ENCODE peak calls at places on chromosomes 1 and 21, in eight cellular contexts. One of them, this sample, is unnamed.

GRCh38 chr1:27145934-27146354 is 9.0 kb downstream of the SLC9A1 start:
- DNase-seq in fibroblast of lung: peak; percentile 93
- DNase-seq in endothelial cell of umbilical vein: no peak
- DNase-seq in heart right ventricle: no peak
- DNase-seq in body of pancreas: no peak
- DNase-seq in heart left ventricle: no peak
- DNase-seq in astrocyte: peak; percentile 90
- DNase-seq in upper lobe of right lung: no peak
- DNase-seq in this sample: no peak

GRCh38 chr1:171506525-171507304 is 21.4 kb downstream of the PRRC2C start:
- DNase-seq in fibroblast of lung: peak; percentile 36
- DNase-seq in endothelial cell of umbilical vein: peak; percentile 41
- DNase-seq in heart right ventricle: no peak
- DNase-seq in body of pancreas: no peak
- DNase-seq in heart left ventricle: no peak
- DNase-seq in astrocyte: peak; percentile 30
- DNase-seq in upper lobe of right lung: no peak
- DNase-seq in this sample: no peak

GRCh38 chr1:100387209-100387608 is 34.9 kb downstream of the CDC14A start:
- DNase-seq in fibroblast of lung: peak; percentile 72
- DNase-seq in endothelial cell of umbilical vein: peak; percentile 52
- DNase-seq in heart right ventricle: peak; percentile 17
- DNase-seq in body of pancreas: no peak
- DNase-seq in heart left ventricle: no peak
- DNase-seq in astrocyte: peak; percentile 59
- DNase-seq in upper lobe of right lung: no peak
- DNase-seq in this sample: no peak

GRCh38 chr1:6128276-6129081 is 51.6 kb downstream of the CHD5 start:
- DNase-seq in fibroblast of lung: no peak
- DNase-seq in endothelial cell of umbilical vein: no peak
- DNase-seq in heart right ventricle: no peak
- DNase-seq in body of pancreas: no peak
- DNase-seq in heart left ventricle: no peak
- DNase-seq in astrocyte: no peak
- DNase-seq in upper lobe of right lung: peak; percentile 65
- DNase-seq in this sample: no peak

GRCh38 chr1:2412773-2413494 is 570 bp upstream of the PEX10 start:
- DNase-seq in fibroblast of lung: peak; percentile 50
- DNase-seq in endothelial cell of umbilical vein: no peak
- DNase-seq in heart right ventricle: peak; percentile 34
- DNase-seq in body of pancreas: peak; percentile 30
- DNase-seq in heart left ventricle: peak; percentile 37
- DNase-seq in astrocyte: no peak
- DNase-seq in upper lobe of right lung: no peak
- DNase-seq in this sample: no peak

GRCh38 chr1:54798769-54799641 is 2.1 kb downstream of the TTC22 start:
- DNase-seq in fibroblast of lung: no peak
- DNase-seq in endothelial cell of umbilical vein: no peak
- DNase-seq in heart right ventricle: no peak
- DNase-seq in body of pancreas: peak; percentile 39
- DNase-seq in heart left ventricle: no peak
- DNase-seq in astrocyte: no peak
- DNase-seq in upper lobe of right lung: peak; percentile 72
- DNase-seq in this sample: no peak

GRCh38 chr1:9349331-9349851 is 56.7 kb downstream of the SPSB1 start:
- DNase-seq in fibroblast of lung: no peak
- DNase-seq in endothelial cell of umbilical vein: no peak
- DNase-seq in heart right ventricle: no peak
- DNase-seq in body of pancreas: no peak
- DNase-seq in heart left ventricle: no peak
- DNase-seq in astrocyte: no peak
- DNase-seq in upper lobe of right lung: no peak
- DNase-seq in this sample: no peak

GRCh38 chr1:236795757-236796719 is 946 bp downstream of the MTR start:
- DNase-seq in fibroblast of lung: peak; percentile 61
- DNase-seq in endothelial cell of umbilical vein: peak; percentile 64
- DNase-seq in heart right ventricle: peak; percentile 34
- DNase-seq in body of pancreas: peak; percentile 60
- DNase-seq in heart left ventricle: no peak
- DNase-seq in astrocyte: peak; percentile 54
- DNase-seq in upper lobe of right lung: no peak
- DNase-seq in this sample: no peak

GRCh38 chr1:65297686-65298085 is 11.7 kb upstream of the DNAJC6 start:
- DNase-seq in fibroblast of lung: no peak
- DNase-seq in endothelial cell of umbilical vein: no peak
- DNase-seq in heart right ventricle: no peak
- DNase-seq in body of pancreas: no peak
- DNase-seq in heart left ventricle: no peak
- DNase-seq in astrocyte: no peak
- DNase-seq in upper lobe of right lung: no peak
- DNase-seq in this sample: no peak

GRCh38 chr1:56788588-56788987 is 30.6 kb downstream of the FYB2 start:
- DNase-seq in fibroblast of lung: peak; percentile 14
- DNase-seq in endothelial cell of umbilical vein: peak; percentile 50
- DNase-seq in heart right ventricle: peak; percentile 49
- DNase-seq in body of pancreas: peak; percentile 75
- DNase-seq in heart left ventricle: peak; percentile 49
- DNase-seq in astrocyte: no peak
- DNase-seq in upper lobe of right lung: peak; percentile 61
- DNase-seq in this sample: no peak

GRCh38 chr1:202812176-202813026 is 1.6 kb downstream of the PCAT6 start:
- DNase-seq in fibroblast of lung: no peak
- DNase-seq in endothelial cell of umbilical vein: no peak
- DNase-seq in heart right ventricle: no peak
- DNase-seq in body of pancreas: no peak
- DNase-seq in heart left ventricle: no peak
- DNase-seq in astrocyte: no peak
- DNase-seq in upper lobe of right lung: no peak
- DNase-seq in this sample: no peak

GRCh38 chr1:247747616-247748015 is 325 bp downstream of the OR14A2 start:
- DNase-seq in fibroblast of lung: peak; percentile 68
- DNase-seq in endothelial cell of umbilical vein: no peak
- DNase-seq in heart right ventricle: no peak
- DNase-seq in body of pancreas: no peak
- DNase-seq in heart left ventricle: no peak
- DNase-seq in astrocyte: peak; percentile 61
- DNase-seq in upper lobe of right lung: no peak
- DNase-seq in this sample: no peak

GRCh38 chr1:91889717-91890459 is 3.9 kb upstream of the TGFBR3 start:
- DNase-seq in fibroblast of lung: peak; percentile 53
- DNase-seq in endothelial cell of umbilical vein: peak; percentile 44
- DNase-seq in heart right ventricle: no peak
- DNase-seq in body of pancreas: peak; percentile 27
- DNase-seq in heart left ventricle: no peak
- DNase-seq in astrocyte: peak; percentile 39
- DNase-seq in upper lobe of right lung: no peak
- DNase-seq in this sample: no peak

GRCh38 chr1:43797926-43798325 is 90.6 kb downstream of the ST3GAL3 start:
- DNase-seq in fibroblast of lung: no peak
- DNase-seq in endothelial cell of umbilical vein: no peak
- DNase-seq in heart right ventricle: no peak
- DNase-seq in body of pancreas: no peak
- DNase-seq in heart left ventricle: no peak
- DNase-seq in astrocyte: no peak
- DNase-seq in upper lobe of right lung: no peak
- DNase-seq in this sample: no peak

GRCh38 chr21:14678987-14679574 is 133.0 kb upstream of the SAMSN1 start:
- DNase-seq in fibroblast of lung: no peak
- DNase-seq in endothelial cell of umbilical vein: no peak
- DNase-seq in heart right ventricle: no peak
- DNase-seq in body of pancreas: no peak
- DNase-seq in heart left ventricle: no peak
- DNase-seq in astrocyte: no peak
- DNase-seq in upper lobe of right lung: no peak
- DNase-seq in this sample: no peak

GRCh38 chr1:40059292-40059959 is 18.9 kb downstream of the CAP1 start:
- DNase-seq in fibroblast of lung: peak; percentile 73
- DNase-seq in endothelial cell of umbilical vein: peak; percentile 80
- DNase-seq in heart right ventricle: no peak
- DNase-seq in body of pancreas: no peak
- DNase-seq in heart left ventricle: no peak
- DNase-seq in astrocyte: peak; percentile 72
- DNase-seq in upper lobe of right lung: no peak
- DNase-seq in this sample: no peak

GRCh38 chr1:222547944-222548671 is at the start of gene HHIPL2:
- DNase-seq in fibroblast of lung: no peak
- DNase-seq in endothelial cell of umbilical vein: no peak
- DNase-seq in heart right ventricle: no peak
- DNase-seq in body of pancreas: no peak
- DNase-seq in heart left ventricle: no peak
- DNase-seq in astrocyte: no peak
- DNase-seq in upper lobe of right lung: no peak
- DNase-seq in this sample: no peak

GRCh38 chr1:222543817-222544216 is 4.1 kb downstream of the HHIPL2 start:
- DNase-seq in fibroblast of lung: no peak
- DNase-seq in endothelial cell of umbilical vein: no peak
- DNase-seq in heart right ventricle: no peak
- DNase-seq in body of pancreas: no peak
- DNase-seq in heart left ventricle: no peak
- DNase-seq in astrocyte: no peak
- DNase-seq in upper lobe of right lung: no peak
- DNase-seq in this sample: no peak

GRCh38 chr1:222546548-222547259 is 1.2 kb downstream of the HHIPL2 start:
- DNase-seq in fibroblast of lung: peak; percentile 78
- DNase-seq in endothelial cell of umbilical vein: no peak
- DNase-seq in heart right ventricle: no peak
- DNase-seq in body of pancreas: no peak
- DNase-seq in heart left ventricle: no peak
- DNase-seq in astrocyte: peak; percentile 67
- DNase-seq in upper lobe of right lung: no peak
- DNase-seq in this sample: no peak

GRCh38 chr1:222546091-222546490 is 1.8 kb downstream of the HHIPL2 start:
- DNase-seq in fibroblast of lung: no peak
- DNase-seq in endothelial cell of umbilical vein: no peak
- DNase-seq in heart right ventricle: no peak
- DNase-seq in body of pancreas: no peak
- DNase-seq in heart left ventricle: no peak
- DNase-seq in astrocyte: no peak
- DNase-seq in upper lobe of right lung: no peak
- DNase-seq in this sample: no peak

GRCh38 chr1:222547260-222547614 is 667 bp downstream of the HHIPL2 start:
- DNase-seq in fibroblast of lung: no peak
- DNase-seq in endothelial cell of umbilical vein: no peak
- DNase-seq in heart right ventricle: no peak
- DNase-seq in body of pancreas: no peak
- DNase-seq in heart left ventricle: no peak
- DNase-seq in astrocyte: no peak
- DNase-seq in upper lobe of right lung: no peak
- DNase-seq in this sample: no peak
- TF ChIP-seq CTCF in fibroblast of lung: peak; percentile 9
- TF ChIP-seq CTCF in endothelial cell of umbilical vein: no peak
- TF ChIP-seq CTCF in heart right ventricle: no peak
- TF ChIP-seq CTCF in body of pancreas: no peak
- TF ChIP-seq CTCF in heart left ventricle: no peak
- TF ChIP-seq CTCF in astrocyte: no peak
- TF ChIP-seq CTCF in upper lobe of right lung: no peak
- TF ChIP-seq CTCF in this sample: no peak

GRCh38 chr1:115544131-115544530 is 97.6 kb upstream of the VANGL1 start:
- DNase-seq in fibroblast of lung: peak; percentile 63
- DNase-seq in endothelial cell of umbilical vein: no peak
- DNase-seq in heart right ventricle: no peak
- DNase-seq in body of pancreas: no peak
- DNase-seq in heart left ventricle: no peak
- DNase-seq in astrocyte: peak; percentile 58
- DNase-seq in upper lobe of right lung: no peak
- DNase-seq in this sample: no peak
- H3K4me1 ChIP-seq in fibroblast of lung: peaks cover 13% of the 10 kb centered on the region
- H3K4me1 ChIP-seq in endothelial cell of umbilical vein: peaks cover 6% of the 10 kb centered on the region
- H3K4me1 ChIP-seq in heart right ventricle: peaks cover 12% of the 10 kb centered on the region
- H3K4me1 ChIP-seq in body of pancreas: no peaks in the 10 kb centered on the region
- H3K4me1 ChIP-seq in heart left ventricle: peaks cover 11% of the 10 kb centered on the region
- H3K4me1 ChIP-seq in astrocyte: peaks cover 22% of the 10 kb centered on the region
- H3K4me1 ChIP-seq in upper lobe of right lung: peaks cover 5% of the 10 kb centered on the region
- H3K4me1 ChIP-seq in this sample: peaks cover 12% of the 10 kb centered on the region

DNA sequence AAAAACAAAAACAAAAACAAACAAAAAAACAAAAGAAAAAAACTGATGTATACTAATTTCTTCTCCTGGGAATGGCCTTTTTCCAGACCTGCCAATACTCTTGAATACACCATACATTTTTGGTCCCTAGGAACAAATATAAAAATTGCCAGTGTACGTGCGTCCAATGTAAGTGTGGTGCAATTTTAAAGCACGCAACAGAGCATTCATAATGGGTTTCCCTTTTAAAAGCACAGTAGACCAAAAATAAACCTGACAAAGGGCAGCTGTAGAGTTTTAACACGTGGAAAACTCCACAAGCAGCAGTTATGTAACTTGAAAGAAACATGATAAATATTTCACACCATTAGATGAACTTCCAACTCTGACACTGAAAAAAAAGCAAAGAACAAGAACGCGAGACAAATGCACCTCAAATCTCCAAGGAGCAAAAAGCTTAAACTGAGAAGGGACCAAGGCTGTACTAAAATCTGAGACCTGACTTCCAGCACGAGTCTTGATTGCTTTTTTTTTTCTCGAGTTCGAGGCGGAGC is 358 bp upstream of the JAM2 start:
- DNase-seq in fibroblast of lung: peak; percentile 15
- DNase-seq in endothelial cell of umbilical vein: peak; percentile 10
- DNase-seq in heart right ventricle: no peak
- DNase-seq in body of pancreas: no peak
- DNase-seq in heart left ventricle: no peak
- DNase-seq in astrocyte: no peak
- DNase-seq in upper lobe of right lung: no peak
- DNase-seq in this sample: no peak
- TF ChIP-seq CTCF in fibroblast of lung: no peak
- TF ChIP-seq CTCF in endothelial cell of umbilical vein: no peak
- TF ChIP-seq CTCF in heart right ventricle: no peak
- TF ChIP-seq CTCF in body of pancreas: no peak
- TF ChIP-seq CTCF in heart left ventricle: no peak
- TF ChIP-seq CTCF in astrocyte: no peak
- TF ChIP-seq CTCF in upper lobe of right lung: no peak
- TF ChIP-seq CTCF in this sample: no peak

DNA sequence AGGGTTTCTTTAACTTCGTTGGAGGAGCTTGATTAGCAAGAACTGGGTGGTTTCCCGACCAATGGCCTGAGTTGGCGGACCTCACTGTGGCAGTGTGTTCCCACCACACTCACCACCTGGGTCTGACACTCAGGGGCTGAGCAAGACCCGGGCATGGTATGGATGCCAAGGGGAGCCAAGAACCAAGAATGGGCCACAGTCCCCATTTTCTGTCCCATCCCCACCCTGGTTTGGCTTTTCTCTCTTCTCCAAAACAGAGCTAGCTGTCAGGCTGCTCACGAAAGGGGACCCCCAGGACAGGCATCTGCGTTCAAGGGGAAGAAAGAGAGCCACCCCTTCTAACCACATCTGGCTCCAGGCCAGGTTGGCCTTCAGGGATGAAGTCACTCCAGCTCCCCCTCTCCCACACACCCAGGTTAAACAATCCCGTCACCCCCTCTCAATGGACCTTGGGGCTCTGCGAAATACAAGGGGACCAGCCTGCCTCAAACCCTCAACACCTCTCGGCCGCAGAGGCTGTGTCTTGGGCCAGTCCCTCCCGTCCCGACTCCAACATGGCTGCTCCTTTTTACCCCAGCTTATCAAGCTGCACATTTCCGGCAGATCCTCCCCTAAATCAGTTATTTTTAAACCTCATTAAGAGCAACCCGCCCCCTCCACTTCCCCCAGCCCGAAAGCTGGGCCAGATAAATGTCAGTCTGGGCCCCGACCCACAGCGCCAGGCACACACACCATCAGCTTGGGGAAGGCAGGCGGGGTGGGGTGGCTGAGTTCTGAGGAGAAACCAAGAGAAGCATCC is 3.4 kb downstream of the TAGLN2 start:
- DNase-seq in fibroblast of lung: peak; percentile 57
- DNase-seq in endothelial cell of umbilical vein: peak; percentile 42
- DNase-seq in heart right ventricle: no peak
- DNase-seq in body of pancreas: no peak
- DNase-seq in heart left ventricle: peak; percentile 61
- DNase-seq in astrocyte: peak; percentile 53
- DNase-seq in upper lobe of right lung: peak; percentile 60
- DNase-seq in this sample: no peak
- H3K4me1 ChIP-seq in fibroblast of lung: peaks cover 40% of the 10 kb centered on the region
- H3K4me1 ChIP-seq in endothelial cell of umbilical vein: peaks cover 30% of the 10 kb centered on the region
- H3K4me1 ChIP-seq in heart right ventricle: peaks cover 71% of the 10 kb centered on the region
- H3K4me1 ChIP-seq in body of pancreas: peaks cover 67% of the 10 kb centered on the region
- H3K4me1 ChIP-seq in heart left ventricle: peaks cover 67% of the 10 kb centered on the region
- H3K4me1 ChIP-seq in astrocyte: peaks cover 48% of the 10 kb centered on the region
- H3K4me1 ChIP-seq in upper lobe of right lung: peaks cover 55% of the 10 kb centered on the region
- H3K4me1 ChIP-seq in this sample: peaks cover 90% of the 10 kb centered on the region

This sample was measured in esophagus squamous epithelium.